ENCODE peak calls at places on chromosomes 4 and X, in six cellular contexts. One of them, this sample, is unnamed.

GRCh38 chrX:130105226-130105625 is 5.1 kb downstream of the ELF4 start:
- DNase-seq in choroid plexus epithelial cell: peak; percentile 38
- DNase-seq in activated CD4-positive, alpha-beta T cell treated with anti-CD3 and anti-CD28 coated beads, Interleukin-2, amount 10 ng/mL, durations not matched to agents 24 days and 14 days: no peak
- DNase-seq in activated CD8-positive, alpha-beta memory T cell treated with anti-CD3 and anti-CD28 coated beads, Interleukin-2, amount 10 ng/mL, durations not matched to agents 7 days and 5 days: no peak
- DNase-seq in nephron progenitor cell: no peak
- DNase-seq in left cardiac atrium: no peak
- DNase-seq in this sample: no peak

GRCh38 chr4:123638834-123639233 is 242.2 kb downstream of the SPRY1 start:
- DNase-seq in choroid plexus epithelial cell: no peak
- DNase-seq in activated CD8-positive, alpha-beta memory T cell treated with anti-CD3 and anti-CD28 coated beads, Interleukin-2, amount 10 ng/mL, durations not matched to agents 7 days and 5 days: no peak
- DNase-seq in nephron progenitor cell: no peak
- DNase-seq in activated CD4-positive, alpha-beta T cell treated with anti-CD3 and anti-CD28 coated beads, Interleukin-2, amount 10 ng/mL, durations not matched to agents 24 days and 14 days: no peak
- DNase-seq in left cardiac atrium: no peak
- DNase-seq in this sample: no peak

GRCh38 chrX:132505116-132505515 is 16.3 kb upstream of the MBNL3 start:
- DNase-seq in left cardiac atrium: no peak
- DNase-seq in activated CD8-positive, alpha-beta memory T cell treated with anti-CD3 and anti-CD28 coated beads, Interleukin-2, amount 10 ng/mL, durations not matched to agents 7 days and 5 days: no peak
- DNase-seq in choroid plexus epithelial cell: peak; percentile 25
- DNase-seq in nephron progenitor cell: no peak
- DNase-seq in activated CD4-positive, alpha-beta T cell treated with anti-CD3 and anti-CD28 coated beads, Interleukin-2, amount 10 ng/mL, durations not matched to agents 24 days and 14 days: no peak
- DNase-seq in this sample: no peak

GRCh38 chr4:122819708-122820449 is 6.8 kb upstream of the FGF2 start:
- DNase-seq in left cardiac atrium: no peak
- DNase-seq in choroid plexus epithelial cell: peak; percentile 58
- DNase-seq in activated CD8-positive, alpha-beta memory T cell treated with anti-CD3 and anti-CD28 coated beads, Interleukin-2, amount 10 ng/mL, durations not matched to agents 7 days and 5 days: no peak
- DNase-seq in nephron progenitor cell: no peak
- DNase-seq in activated CD4-positive, alpha-beta T cell treated with anti-CD3 and anti-CD28 coated beads, Interleukin-2, amount 10 ng/mL, durations not matched to agents 24 days and 14 days: no peak
- DNase-seq in this sample: no peak

GRCh38 chr4:8260656-8261111 is 8.9 kb upstream of the HTRA3 start:
- DNase-seq in activated CD8-positive, alpha-beta memory T cell treated with anti-CD3 and anti-CD28 coated beads, Interleukin-2, amount 10 ng/mL, durations not matched to agents 7 days and 5 days: no peak
- DNase-seq in left cardiac atrium: no peak
- DNase-seq in activated CD4-positive, alpha-beta T cell treated with anti-CD3 and anti-CD28 coated beads, Interleukin-2, amount 10 ng/mL, durations not matched to agents 24 days and 14 days: no peak
- DNase-seq in choroid plexus epithelial cell: peak; percentile 92
- DNase-seq in nephron progenitor cell: no peak
- DNase-seq in this sample: no peak

GRCh38 chr4:88623097-88623496 is 30.8 kb downstream of the HERC3 start:
- DNase-seq in activated CD8-positive, alpha-beta memory T cell treated with anti-CD3 and anti-CD28 coated beads, Interleukin-2, amount 10 ng/mL, durations not matched to agents 7 days and 5 days: no peak
- DNase-seq in choroid plexus epithelial cell: peak; percentile 72
- DNase-seq in activated CD4-positive, alpha-beta T cell treated with anti-CD3 and anti-CD28 coated beads, Interleukin-2, amount 10 ng/mL, durations not matched to agents 24 days and 14 days: no peak
- DNase-seq in left cardiac atrium: no peak
- DNase-seq in nephron progenitor cell: no peak
- DNase-seq in this sample: no peak

GRCh38 chr4:99038213-99038612 is 42.7 kb downstream of the METAP1 start:
- DNase-seq in nephron progenitor cell: no peak
- DNase-seq in activated CD4-positive, alpha-beta T cell treated with anti-CD3 and anti-CD28 coated beads, Interleukin-2, amount 10 ng/mL, durations not matched to agents 24 days and 14 days: no peak
- DNase-seq in choroid plexus epithelial cell: no peak
- DNase-seq in activated CD8-positive, alpha-beta memory T cell treated with anti-CD3 and anti-CD28 coated beads, Interleukin-2, amount 10 ng/mL, durations not matched to agents 7 days and 5 days: no peak
- DNase-seq in left cardiac atrium: no peak
- DNase-seq in this sample: no peak

GRCh38 chr4:129808242-129808641 is 712.3 kb downstream of the C4orf33 start:
- DNase-seq in activated CD4-positive, alpha-beta T cell treated with anti-CD3 and anti-CD28 coated beads, Interleukin-2, amount 10 ng/mL, durations not matched to agents 24 days and 14 days: no peak
- DNase-seq in choroid plexus epithelial cell: no peak
- DNase-seq in nephron progenitor cell: no peak
- DNase-seq in activated CD8-positive, alpha-beta memory T cell treated with anti-CD3 and anti-CD28 coated beads, Interleukin-2, amount 10 ng/mL, durations not matched to agents 7 days and 5 days: no peak
- DNase-seq in left cardiac atrium: no peak
- DNase-seq in this sample: no peak

GRCh38 chr4:5212255-5213032 is 161.2 kb downstream of the STK32B start:
- DNase-seq in activated CD8-positive, alpha-beta memory T cell treated with anti-CD3 and anti-CD28 coated beads, Interleukin-2, amount 10 ng/mL, durations not matched to agents 7 days and 5 days: no peak
- DNase-seq in nephron progenitor cell: no peak
- DNase-seq in activated CD4-positive, alpha-beta T cell treated with anti-CD3 and anti-CD28 coated beads, Interleukin-2, amount 10 ng/mL, durations not matched to agents 24 days and 14 days: no peak
- DNase-seq in choroid plexus epithelial cell: no peak
- DNase-seq in left cardiac atrium: no peak
- DNase-seq in this sample: no peak

GRCh38 chrX:123138473-123138872 is 45.6 kb upstream of the GRIA3 start:
- DNase-seq in activated CD4-positive, alpha-beta T cell treated with anti-CD3 and anti-CD28 coated beads, Interleukin-2, amount 10 ng/mL, durations not matched to agents 24 days and 14 days: no peak
- DNase-seq in activated CD8-positive, alpha-beta memory T cell treated with anti-CD3 and anti-CD28 coated beads, Interleukin-2, amount 10 ng/mL, durations not matched to agents 7 days and 5 days: no peak
- DNase-seq in nephron progenitor cell: no peak
- DNase-seq in choroid plexus epithelial cell: peak; percentile 19
- DNase-seq in left cardiac atrium: no peak
- DNase-seq in this sample: no peak

GRCh38 chr4:25401066-25401465 is 24.0 kb downstream of the ANAPC4 start:
- DNase-seq in nephron progenitor cell: no peak
- DNase-seq in activated CD8-positive, alpha-beta memory T cell treated with anti-CD3 and anti-CD28 coated beads, Interleukin-2, amount 10 ng/mL, durations not matched to agents 7 days and 5 days: no peak
- DNase-seq in activated CD4-positive, alpha-beta T cell treated with anti-CD3 and anti-CD28 coated beads, Interleukin-2, amount 10 ng/mL, durations not matched to agents 24 days and 14 days: no peak
- DNase-seq in choroid plexus epithelial cell: peak; percentile 55
- DNase-seq in left cardiac atrium: no peak
- DNase-seq in this sample: no peak

GRCh38 chr4:156197216-156197615 is 243.6 kb upstream of the CTSO start:
- DNase-seq in activated CD8-positive, alpha-beta memory T cell treated with anti-CD3 and anti-CD28 coated beads, Interleukin-2, amount 10 ng/mL, durations not matched to agents 7 days and 5 days: no peak
- DNase-seq in choroid plexus epithelial cell: no peak
- DNase-seq in left cardiac atrium: no peak
- DNase-seq in activated CD4-positive, alpha-beta T cell treated with anti-CD3 and anti-CD28 coated beads, Interleukin-2, amount 10 ng/mL, durations not matched to agents 24 days and 14 days: no peak
- DNase-seq in nephron progenitor cell: peak; percentile 39
- DNase-seq in this sample: peak; percentile 37

GRCh38 chrX:76183289-76184057 is 10.6 kb downstream of the PBDC1 start:
- DNase-seq in activated CD4-positive, alpha-beta T cell treated with anti-CD3 and anti-CD28 coated beads, Interleukin-2, amount 10 ng/mL, durations not matched to agents 24 days and 14 days: no peak
- DNase-seq in nephron progenitor cell: no peak
- DNase-seq in choroid plexus epithelial cell: peak; percentile 90
- DNase-seq in left cardiac atrium: no peak
- DNase-seq in activated CD8-positive, alpha-beta memory T cell treated with anti-CD3 and anti-CD28 coated beads, Interleukin-2, amount 10 ng/mL, durations not matched to agents 7 days and 5 days: no peak
- DNase-seq in this sample: no peak

GRCh38 chrX:15233416-15234015 is 36.4 kb downstream of the ASB9 start:
- DNase-seq in nephron progenitor cell: no peak
- DNase-seq in choroid plexus epithelial cell: no peak
- DNase-seq in activated CD4-positive, alpha-beta T cell treated with anti-CD3 and anti-CD28 coated beads, Interleukin-2, amount 10 ng/mL, durations not matched to agents 24 days and 14 days: no peak
- DNase-seq in left cardiac atrium: no peak
- DNase-seq in activated CD8-positive, alpha-beta memory T cell treated with anti-CD3 and anti-CD28 coated beads, Interleukin-2, amount 10 ng/mL, durations not matched to agents 7 days and 5 days: no peak
- DNase-seq in this sample: no peak

This sample was measured in GM06990.